ENCODE peak calls at places on chromosomes 13 and 19, in five cellular contexts. One of them, this sample, is unnamed.

GRCh38 chr19:40745402-40745780 is 4.9 kb downstream of the ACTMAP start:
- DNase-seq in neural crest cell: no peak
- DNase-seq in IMR-90: peak; percentile 63
- DNase-seq in endothelial cell: no peak
- DNase-seq in COR-L47: no peak
- DNase-seq in this sample: no peak

GRCh38 chr13:60448907-60449510 is 52.0 kb downstream of the TDRD3 start:
- DNase-seq in IMR-90: peak; percentile 68
- DNase-seq in neural crest cell: peak; percentile 25
- DNase-seq in COR-L47: peak; percentile 3
- DNase-seq in endothelial cell: peak; percentile 43
- DNase-seq in this sample: peak; percentile 10

GRCh38 chr13:100773923-100774641 is 99.5 kb upstream of the TMTC4 start:
- DNase-seq in neural crest cell: no peak
- DNase-seq in IMR-90: no peak
- DNase-seq in endothelial cell: no peak
- DNase-seq in COR-L47: no peak
- DNase-seq in this sample: no peak

GRCh38 chr13:50228527-50228926 is 213.3 kb downstream of the KCNRG start:
- DNase-seq in IMR-90: no peak
- DNase-seq in neural crest cell: no peak
- DNase-seq in COR-L47: no peak
- DNase-seq in endothelial cell: no peak
- DNase-seq in this sample: peak; percentile 77

GRCh38 chr19:45138303-45138751 is 22.5 kb downstream of the NKPD1 start:
- DNase-seq in IMR-90: no peak
- DNase-seq in COR-L47: no peak
- DNase-seq in neural crest cell: no peak
- DNase-seq in endothelial cell: no peak
- DNase-seq in this sample: no peak

GRCh38 chr19:1747285-1748114 is 5.8 kb upstream of the ONECUT3 start:
- DNase-seq in neural crest cell: no peak
- DNase-seq in COR-L47: no peak
- DNase-seq in IMR-90: peak; percentile 80
- DNase-seq in endothelial cell: no peak
- DNase-seq in this sample: peak; percentile 22

GRCh38 chr13:87671824-87672603 is 843 bp downstream of the SLITRK5 start:
- DNase-seq in endothelial cell: peak; percentile 32
- DNase-seq in neural crest cell: peak; percentile 48
- DNase-seq in COR-L47: peak; percentile 43
- DNase-seq in IMR-90: no peak
- DNase-seq in this sample: peak; percentile 90

GRCh38 chr19:40803857-40804782 is 5.1 kb downstream of the EGLN2 start:
- DNase-seq in COR-L47: no peak
- DNase-seq in endothelial cell: no peak
- DNase-seq in neural crest cell: no peak
- DNase-seq in IMR-90: no peak
- DNase-seq in this sample: no peak

GRCh38 chr13:36432106-36432544 is at the start of gene CCNA1:
- DNase-seq in IMR-90: no peak
- DNase-seq in COR-L47: peak; percentile 74
- DNase-seq in neural crest cell: peak; percentile 44
- DNase-seq in endothelial cell: peak; percentile 35
- DNase-seq in this sample: no peak

GRCh38 chr19:33399081-33399744 is 25.7 kb downstream of the CEBPG start:
- DNase-seq in endothelial cell: no peak
- DNase-seq in IMR-90: no peak
- DNase-seq in COR-L47: no peak
- DNase-seq in neural crest cell: no peak
- DNase-seq in this sample: no peak

GRCh38 chr13:94209110-94209509 is 270.4 kb downstream of the DCT start:
- DNase-seq in neural crest cell: no peak
- DNase-seq in COR-L47: peak; percentile 15
- DNase-seq in IMR-90: no peak
- DNase-seq in endothelial cell: no peak
- DNase-seq in this sample: no peak

GRCh38 chr13:96248103-96248502 is 158.2 kb downstream of the HS6ST3 start:
- DNase-seq in endothelial cell: no peak
- DNase-seq in neural crest cell: no peak
- DNase-seq in COR-L47: no peak
- DNase-seq in IMR-90: no peak
- DNase-seq in this sample: no peak

GRCh38 chr19:23882493-23882892 is 32.2 kb upstream of the ZNF726 start:
- DNase-seq in IMR-90: no peak
- DNase-seq in endothelial cell: no peak
- DNase-seq in COR-L47: peak; percentile 43
- DNase-seq in neural crest cell: no peak
- DNase-seq in this sample: no peak

GRCh38 chr19:11495481-11495880 is 10.2 kb downstream of the ZNF653 start:
- DNase-seq in COR-L47: no peak
- DNase-seq in neural crest cell: no peak
- DNase-seq in IMR-90: no peak
- DNase-seq in endothelial cell: no peak
- DNase-seq in this sample: no peak

GRCh38 chr13:87999141-87999765 is 328.1 kb downstream of the SLITRK5 start:
- DNase-seq in COR-L47: no peak
- DNase-seq in endothelial cell: no peak
- DNase-seq in IMR-90: peak; percentile 30
- DNase-seq in neural crest cell: no peak
- DNase-seq in this sample: no peak

GRCh38 chr13:25973085-25973484 is 78.7 kb downstream of the SHISA2 start:
- DNase-seq in COR-L47: no peak
- DNase-seq in neural crest cell: no peak
- DNase-seq in IMR-90: no peak
- DNase-seq in endothelial cell: no peak
- DNase-seq in this sample: peak; percentile 28

GRCh38 chr19:18489627-18490184 is 32.2 kb downstream of the ELL start:
- DNase-seq in COR-L47: no peak
- DNase-seq in endothelial cell: no peak
- DNase-seq in IMR-90: no peak
- DNase-seq in neural crest cell: no peak
- DNase-seq in this sample: no peak

GRCh38 chr13:97932006-97932405 is 21.5 kb upstream of the IPO5 start:
- DNase-seq in endothelial cell: no peak
- DNase-seq in neural crest cell: no peak
- DNase-seq in IMR-90: no peak
- DNase-seq in COR-L47: no peak
- DNase-seq in this sample: peak; percentile 53

GRCh38 chr19:43984687-43985000 is 656 bp downstream of the ZNF155 start:
- DNase-seq in neural crest cell: no peak
- DNase-seq in COR-L47: no peak
- DNase-seq in endothelial cell: no peak
- DNase-seq in IMR-90: no peak
- DNase-seq in this sample: no peak

GRCh38 chr13:88675997-88676396 is 1004.8 kb downstream of the SLITRK5 start:
- DNase-seq in IMR-90: no peak
- DNase-seq in COR-L47: no peak
- DNase-seq in neural crest cell: no peak
- DNase-seq in endothelial cell: no peak
- DNase-seq in this sample: no peak

GRCh38 chr13:50267917-50268316 is 252.7 kb downstream of the KCNRG start:
- DNase-seq in IMR-90: no peak
- DNase-seq in neural crest cell: no peak
- DNase-seq in COR-L47: no peak
- DNase-seq in endothelial cell: no peak
- DNase-seq in this sample: no peak

GRCh38 chr13:26037302-26037701 is 14.5 kb downstream of the SHISA2 start:
- DNase-seq in COR-L47: no peak
- DNase-seq in IMR-90: no peak
- DNase-seq in neural crest cell: peak; percentile 43
- DNase-seq in endothelial cell: peak; percentile 47
- DNase-seq in this sample: no peak

GRCh38 chr13:114328595-114328994 is 14.3 kb downstream of the CHAMP1 start:
- DNase-seq in IMR-90: no peak
- DNase-seq in neural crest cell: no peak
- DNase-seq in endothelial cell: no peak
- DNase-seq in COR-L47: no peak
- DNase-seq in this sample: no peak

GRCh38 chr19:45091031-45091918 is 1.7 kb upstream of the PPP1R37 start:
- DNase-seq in endothelial cell: peak; percentile 99
- DNase-seq in neural crest cell: peak; percentile 100
- DNase-seq in IMR-90: peak; percentile 99
- DNase-seq in COR-L47: peak; percentile 99
- DNase-seq in this sample: peak; percentile 100

GRCh38 chr19:14494451-14494850 is 1.5 kb downstream of the GIPC1 start:
- DNase-seq in endothelial cell: no peak
- DNase-seq in COR-L47: no peak
- DNase-seq in neural crest cell: no peak
- DNase-seq in IMR-90: no peak
- DNase-seq in this sample: no peak

GRCh38 chr13:48559638-48560320 is 26.9 kb upstream of the RCBTB2 start:
- DNase-seq in neural crest cell: no peak
- DNase-seq in endothelial cell: no peak
- DNase-seq in COR-L47: no peak
- DNase-seq in IMR-90: peak; percentile 70
- DNase-seq in this sample: no peak

GRCh38 chr19:13102416-13102665 is 317 bp downstream of the LYL1 start:
- DNase-seq in endothelial cell: no peak
- DNase-seq in COR-L47: no peak
- DNase-seq in IMR-90: no peak
- DNase-seq in neural crest cell: no peak
- DNase-seq in this sample: no peak

GRCh38 chr13:112910016-112910415 is 59.0 kb upstream of the MCF2L start:
- DNase-seq in IMR-90: no peak
- DNase-seq in COR-L47: no peak
- DNase-seq in neural crest cell: no peak
- DNase-seq in endothelial cell: no peak
- DNase-seq in this sample: no peak

GRCh38 chr19:18202759-18203407 is 959 bp downstream of the RAB3A start:
- DNase-seq in neural crest cell: no peak
- DNase-seq in IMR-90: no peak
- DNase-seq in endothelial cell: peak; percentile 31
- DNase-seq in COR-L47: peak; percentile 52
- DNase-seq in this sample: peak; percentile 73

GRCh38 chr13:98842858-98843481 is 90.5 kb upstream of the SLC15A1 start:
- DNase-seq in neural crest cell: peak; percentile 84
- DNase-seq in endothelial cell: peak; percentile 84
- DNase-seq in IMR-90: peak; percentile 80
- DNase-seq in COR-L47: peak; percentile 64
- DNase-seq in this sample: peak; percentile 57

GRCh38 chr19:15288146-15288963 is 44.0 kb downstream of the BRD4 start:
- DNase-seq in neural crest cell: peak; percentile 47
- DNase-seq in endothelial cell: no peak
- DNase-seq in IMR-90: peak; percentile 24
- DNase-seq in COR-L47: peak; percentile 37
- DNase-seq in this sample: peak; percentile 72

GRCh38 chr13:50384724-50385123 is 369.5 kb downstream of the KCNRG start:
- DNase-seq in IMR-90: no peak
- DNase-seq in endothelial cell: no peak
- DNase-seq in neural crest cell: no peak
- DNase-seq in COR-L47: no peak
- DNase-seq in this sample: no peak

GRCh38 chr13:96710166-96710866 is 284.0 kb downstream of the OXGR1 start:
- DNase-seq in IMR-90: no peak
- DNase-seq in endothelial cell: no peak
- DNase-seq in neural crest cell: no peak
- DNase-seq in COR-L47: no peak
- DNase-seq in this sample: no peak

GRCh38 chr19:1053176-1054101 is 13.5 kb upstream of the ARHGAP45 start:
- DNase-seq in neural crest cell: no peak
- DNase-seq in endothelial cell: no peak
- DNase-seq in IMR-90: no peak
- DNase-seq in COR-L47: no peak
- DNase-seq in this sample: no peak

GRCh38 chr13:39874331-39875055 is 219.0 kb downstream of the COG6 start:
- DNase-seq in COR-L47: no peak
- DNase-seq in neural crest cell: no peak
- DNase-seq in IMR-90: no peak
- DNase-seq in endothelial cell: no peak
- DNase-seq in this sample: no peak

GRCh38 chr13:99027661-99028425 is 50.0 kb upstream of the DOCK9 start:
- DNase-seq in neural crest cell: no peak
- DNase-seq in IMR-90: no peak
- DNase-seq in endothelial cell: no peak
- DNase-seq in COR-L47: no peak
- DNase-seq in this sample: no peak

GRCh38 chr19:31066385-31066784 is 282.9 kb downstream of the TSHZ3 start:
- DNase-seq in neural crest cell: no peak
- DNase-seq in COR-L47: no peak
- DNase-seq in IMR-90: peak; percentile 78
- DNase-seq in endothelial cell: no peak
- DNase-seq in this sample: no peak

GRCh38 chr19:8453616-8454015 is 8.8 kb downstream of the HNRNPM start:
- DNase-seq in endothelial cell: no peak
- DNase-seq in neural crest cell: no peak
- DNase-seq in IMR-90: no peak
- DNase-seq in COR-L47: no peak
- DNase-seq in this sample: no peak

GRCh38 chr19:57708641-57709354 is at the start of gene ZNF154:
- DNase-seq in endothelial cell: peak; percentile 71
- DNase-seq in IMR-90: peak; percentile 67
- DNase-seq in COR-L47: no peak
- DNase-seq in neural crest cell: peak; percentile 58
- DNase-seq in this sample: peak; percentile 91